ENCODE peak calls at places on chromosomes 7 and 10, in five cellular contexts. One of them, this sample, is unnamed.

GRCh38 chr10:118981946-118982345 is 47.6 kb upstream of the NANOS1 start:
- DNase-seq in uterus: no peak
- DNase-seq in HCT116: no peak
- DNase-seq in adrenal gland: no peak
- DNase-seq in right cardiac atrium: no peak
- DNase-seq in this sample: no peak

GRCh38 chr7:153891990-153892389 is 160.2 kb upstream of the DPP6 start:
- DNase-seq in uterus: no peak
- DNase-seq in HCT116: no peak
- DNase-seq in adrenal gland: no peak
- DNase-seq in right cardiac atrium: no peak
- DNase-seq in this sample: no peak

GRCh38 chr7:157938211-157938610 is 601.4 kb downstream of the DNAJB6 start:
- DNase-seq in uterus: no peak
- DNase-seq in HCT116: no peak
- DNase-seq in adrenal gland: no peak
- DNase-seq in right cardiac atrium: no peak
- DNase-seq in this sample: no peak

GRCh38 chr10:116721991-116722392 is 20.4 kb downstream of the HSPA12A start:
- DNase-seq in uterus: no peak
- DNase-seq in HCT116: no peak
- DNase-seq in adrenal gland: no peak
- DNase-seq in right cardiac atrium: no peak
- DNase-seq in this sample: no peak

GRCh38 chr7:130084037-130084875 is 13.9 kb downstream of the KLHDC10 start:
- DNase-seq in uterus: no peak
- DNase-seq in HCT116: no peak
- DNase-seq in adrenal gland: peak; percentile 69
- DNase-seq in right cardiac atrium: no peak
- DNase-seq in this sample: peak; percentile 6

GRCh38 chr7:77427996-77428603 is 12.0 kb upstream of the GSAP start:
- DNase-seq in uterus: no peak
- DNase-seq in HCT116: no peak
- DNase-seq in adrenal gland: peak; percentile 20
- DNase-seq in right cardiac atrium: no peak
- DNase-seq in this sample: peak; percentile 68

GRCh38 chr7:101586078-101586941 is 42.8 kb downstream of the MYL10 start:
- DNase-seq in uterus: no peak
- DNase-seq in HCT116: no peak
- DNase-seq in adrenal gland: no peak
- DNase-seq in right cardiac atrium: no peak
- DNase-seq in this sample: no peak

GRCh38 chr10:59757966-59758365 is 4.7 kb upstream of the MRLN start:
- DNase-seq in uterus: no peak
- DNase-seq in HCT116: no peak
- DNase-seq in adrenal gland: no peak
- DNase-seq in right cardiac atrium: no peak
- DNase-seq in this sample: no peak

GRCh38 chr10:132306951-132307751 is 599 bp downstream of the STK32C start:
- DNase-seq in uterus: no peak
- DNase-seq in HCT116: no peak
- DNase-seq in adrenal gland: peak; percentile 65
- DNase-seq in right cardiac atrium: peak; percentile 46
- DNase-seq in this sample: no peak

GRCh38 chr7:42843209-42843800 is 68.6 kb downstream of the C7orf25 start:
- DNase-seq in uterus: peak; percentile 45
- DNase-seq in HCT116: peak; percentile 8
- DNase-seq in adrenal gland: peak; percentile 43
- DNase-seq in right cardiac atrium: peak; percentile 25
- DNase-seq in this sample: peak; percentile 39

GRCh38 chr10:119535310-119535709 is 7.2 kb downstream of the RGS10 start:
- DNase-seq in uterus: no peak
- DNase-seq in HCT116: no peak
- DNase-seq in adrenal gland: no peak
- DNase-seq in right cardiac atrium: no peak
- DNase-seq in this sample: no peak

GRCh38 chr10:104334561-104334960 is 3.7 kb downstream of the ITPRIP start:
- DNase-seq in uterus: no peak
- DNase-seq in HCT116: no peak
- DNase-seq in adrenal gland: no peak
- DNase-seq in right cardiac atrium: no peak
- DNase-seq in this sample: no peak

GRCh38 chr7:106284516-106285050 is at the start of gene NAMPT:
- DNase-seq in uterus: peak; percentile 54
- DNase-seq in HCT116: no peak
- DNase-seq in adrenal gland: peak; percentile 63
- DNase-seq in right cardiac atrium: peak; percentile 65
- DNase-seq in this sample: peak; percentile 33

GRCh38 chr7:54546986-54547314 is 4.8 kb downstream of the VSTM2A start:
- DNase-seq in uterus: no peak
- DNase-seq in HCT116: no peak
- DNase-seq in adrenal gland: no peak
- DNase-seq in right cardiac atrium: no peak
- DNase-seq in this sample: no peak

GRCh38 chr7:46007990-46008643 is 87.0 kb upstream of the IGFBP3 start:
- DNase-seq in uterus: peak; percentile 77
- DNase-seq in HCT116: no peak
- DNase-seq in adrenal gland: no peak
- DNase-seq in right cardiac atrium: peak; percentile 39
- DNase-seq in this sample: no peak

GRCh38 chr7:80779456-80779855 is 139.4 kb downstream of the SEMA3C start:
- DNase-seq in uterus: no peak
- DNase-seq in HCT116: no peak
- DNase-seq in adrenal gland: no peak
- DNase-seq in right cardiac atrium: no peak
- DNase-seq in this sample: no peak

GRCh38 chr10:124654686-124655085 is 89.5 kb downstream of the FAM53B start:
- DNase-seq in uterus: no peak
- DNase-seq in HCT116: no peak
- DNase-seq in adrenal gland: no peak
- DNase-seq in right cardiac atrium: peak; percentile 4
- DNase-seq in this sample: no peak

GRCh38 chr7:45663167-45663921 is 89.2 kb downstream of the ADCY1 start:
- DNase-seq in uterus: no peak
- DNase-seq in HCT116: peak; percentile 7
- DNase-seq in adrenal gland: no peak
- DNase-seq in right cardiac atrium: no peak
- DNase-seq in this sample: peak; percentile 7

GRCh38 chr10:75101416-75102251 is 9.8 kb upstream of the SAMD8 start:
- DNase-seq in uterus: no peak
- DNase-seq in HCT116: no peak
- DNase-seq in adrenal gland: no peak
- DNase-seq in right cardiac atrium: no peak
- DNase-seq in this sample: no peak

GRCh38 chr7:40726559-40726958 is 591.8 kb downstream of the SUGCT start:
- DNase-seq in uterus: no peak
- DNase-seq in HCT116: no peak
- DNase-seq in adrenal gland: no peak
- DNase-seq in right cardiac atrium: no peak
- DNase-seq in this sample: no peak

GRCh38 chr10:33937987-33938386 is 603.5 kb upstream of the NRP1 start:
- DNase-seq in uterus: no peak
- DNase-seq in HCT116: no peak
- DNase-seq in adrenal gland: no peak
- DNase-seq in right cardiac atrium: no peak
- DNase-seq in this sample: no peak

GRCh38 chr7:97133166-97133565 is 15.7 kb downstream of the SDHAF3 start:
- DNase-seq in uterus: no peak
- DNase-seq in HCT116: no peak
- DNase-seq in adrenal gland: no peak
- DNase-seq in right cardiac atrium: no peak
- DNase-seq in this sample: no peak

GRCh38 chr7:106772655-106773108 is 92.4 kb upstream of the PIK3CG start:
- DNase-seq in uterus: no peak
- DNase-seq in HCT116: peak; percentile 55
- DNase-seq in adrenal gland: no peak
- DNase-seq in right cardiac atrium: no peak
- DNase-seq in this sample: no peak

GRCh38 chr10:93436577-93436976 is 45.6 kb downstream of the MYOF start:
- DNase-seq in uterus: peak; percentile 81
- DNase-seq in HCT116: no peak
- DNase-seq in adrenal gland: peak; percentile 61
- DNase-seq in right cardiac atrium: peak; percentile 74
- DNase-seq in this sample: peak; percentile 76

GRCh38 chr7:29859491-29860180 is 53.3 kb downstream of the WIPF3 start:
- DNase-seq in uterus: no peak
- DNase-seq in HCT116: no peak
- DNase-seq in adrenal gland: no peak
- DNase-seq in right cardiac atrium: no peak
- DNase-seq in this sample: no peak

GRCh38 chr7:143456992-143457793 is 13.9 kb downstream of the TAS2R60 start:
- DNase-seq in uterus: no peak
- DNase-seq in HCT116: no peak
- DNase-seq in adrenal gland: no peak
- DNase-seq in right cardiac atrium: no peak
- DNase-seq in this sample: no peak

GRCh38 chr7:4742051-4742573 is 33.3 kb upstream of the AP5Z1 start:
- DNase-seq in uterus: no peak
- DNase-seq in HCT116: no peak
- DNase-seq in adrenal gland: no peak
- DNase-seq in right cardiac atrium: no peak
- DNase-seq in this sample: no peak

GRCh38 chr7:104900525-104900924 is 113.5 kb upstream of the KMT2E start:
- DNase-seq in uterus: no peak
- DNase-seq in HCT116: no peak
- DNase-seq in adrenal gland: no peak
- DNase-seq in right cardiac atrium: no peak
- DNase-seq in this sample: no peak

GRCh38 chr10:31646519-31646918 is 282.1 kb downstream of the ARHGAP12 start:
- DNase-seq in uterus: no peak
- DNase-seq in HCT116: no peak
- DNase-seq in adrenal gland: no peak
- DNase-seq in right cardiac atrium: no peak
- DNase-seq in this sample: no peak

GRCh38 chr7:50653997-50654425 is 88.8 kb upstream of the DDC start:
- DNase-seq in uterus: peak; percentile 90
- DNase-seq in HCT116: no peak
- DNase-seq in adrenal gland: no peak
- DNase-seq in right cardiac atrium: peak; percentile 79
- DNase-seq in this sample: no peak

GRCh38 chr10:119608316-119609155 is 11.8 kb upstream of the TIAL1 start:
- DNase-seq in uterus: peak; percentile 37
- DNase-seq in HCT116: peak; percentile 54
- DNase-seq in adrenal gland: peak; percentile 56
- DNase-seq in right cardiac atrium: peak; percentile 21
- DNase-seq in this sample: peak; percentile 24

GRCh38 chr7:23893942-23894890 is 184.2 kb downstream of the STK31 start:
- DNase-seq in uterus: no peak
- DNase-seq in HCT116: no peak
- DNase-seq in adrenal gland: no peak
- DNase-seq in right cardiac atrium: no peak
- DNase-seq in this sample: no peak

GRCh38 chr10:32384185-32384584 is 37.2 kb upstream of the EPC1 start:
- DNase-seq in uterus: no peak
- DNase-seq in HCT116: no peak
- DNase-seq in adrenal gland: no peak
- DNase-seq in right cardiac atrium: no peak
- DNase-seq in this sample: no peak

GRCh38 chr7:131620673-131621609 is 64.5 kb upstream of the PODXL start:
- DNase-seq in uterus: no peak
- DNase-seq in HCT116: no peak
- DNase-seq in adrenal gland: no peak
- DNase-seq in right cardiac atrium: no peak
- DNase-seq in this sample: no peak

GRCh38 chr10:38119038-38119437 is 24.9 kb downstream of the ZNF37A start:
- DNase-seq in uterus: no peak
- DNase-seq in HCT116: no peak
- DNase-seq in adrenal gland: no peak
- DNase-seq in right cardiac atrium: no peak
- DNase-seq in this sample: no peak

GRCh38 chr10:38118072-38118807 is 24.1 kb downstream of the ZNF37A start:
- DNase-seq in uterus: no peak
- DNase-seq in HCT116: peak; percentile 13
- DNase-seq in adrenal gland: no peak
- DNase-seq in right cardiac atrium: no peak
- DNase-seq in this sample: no peak
- H3K9me3 ChIP-seq in uterus: peaks cover 11% of the 10 kb centered on the region
- H3K9me3 ChIP-seq in HCT116: peaks cover 77% of the 10 kb centered on the region
- H3K9me3 ChIP-seq in adrenal gland: peaks cover 82% of the 10 kb centered on the region
- H3K9me3 ChIP-seq in right cardiac atrium: peaks cover 26% of the 10 kb centered on the region
- H3K9me3 ChIP-seq in this sample: peaks cover 84% of the 10 kb centered on the region

GRCh38 chr7:74443591-74444365 is 9.9 kb upstream of the GTF2IRD1 start:
- DNase-seq in uterus: no peak
- DNase-seq in HCT116: no peak
- DNase-seq in adrenal gland: no peak
- DNase-seq in right cardiac atrium: no peak
- DNase-seq in this sample: no peak

GRCh38 chr7:74439546-74439945 is 14.2 kb upstream of the GTF2IRD1 start:
- DNase-seq in uterus: no peak
- DNase-seq in HCT116: no peak
- DNase-seq in adrenal gland: no peak
- DNase-seq in right cardiac atrium: no peak
- DNase-seq in this sample: no peak

GRCh38 chr7:74438327-74438726 is 15.4 kb upstream of the GTF2IRD1 start:
- DNase-seq in uterus: no peak
- DNase-seq in HCT116: no peak
- DNase-seq in adrenal gland: no peak
- DNase-seq in right cardiac atrium: no peak
- DNase-seq in this sample: no peak

GRCh38 chr7:74441801-74442200 is 11.9 kb upstream of the GTF2IRD1 start:
- DNase-seq in uterus: no peak
- DNase-seq in HCT116: no peak
- DNase-seq in adrenal gland: no peak
- DNase-seq in right cardiac atrium: no peak
- DNase-seq in this sample: no peak
- H3K9me3 ChIP-seq in uterus: no peaks in the 10 kb centered on the region
- H3K9me3 ChIP-seq in HCT116: no peaks in the 10 kb centered on the region
- H3K9me3 ChIP-seq in adrenal gland: no peaks in the 10 kb centered on the region
- H3K9me3 ChIP-seq in right cardiac atrium: no peaks in the 10 kb centered on the region
- H3K9me3 ChIP-seq in this sample: peaks cover 3% of the 10 kb centered on the region

GRCh38 chr10:71620642-71621041 is 98.9 kb downstream of the C10orf105 start:
- DNase-seq in uterus: no peak
- DNase-seq in HCT116: no peak
- DNase-seq in adrenal gland: no peak
- DNase-seq in right cardiac atrium: no peak
- DNase-seq in this sample: no peak

GRCh38 chr10:71616817-71617654 is 102.5 kb downstream of the C10orf105 start:
- DNase-seq in uterus: no peak
- DNase-seq in HCT116: no peak
- DNase-seq in adrenal gland: no peak
- DNase-seq in right cardiac atrium: no peak
- DNase-seq in this sample: no peak

GRCh38 chr10:71621263-71621751 is 98.3 kb downstream of the C10orf105 start:
- DNase-seq in uterus: peak; percentile 69
- DNase-seq in HCT116: no peak
- DNase-seq in adrenal gland: no peak
- DNase-seq in right cardiac atrium: peak; percentile 58
- DNase-seq in this sample: no peak

GRCh38 chr10:71618176-71618575 is 101.4 kb downstream of the C10orf105 start:
- DNase-seq in uterus: no peak
- DNase-seq in HCT116: no peak
- DNase-seq in adrenal gland: no peak
- DNase-seq in right cardiac atrium: no peak
- DNase-seq in this sample: no peak

GRCh38 chr10:71618598-71618997 is 101.0 kb downstream of the C10orf105 start:
- DNase-seq in uterus: no peak
- DNase-seq in HCT116: no peak
- DNase-seq in adrenal gland: no peak
- DNase-seq in right cardiac atrium: no peak
- DNase-seq in this sample: no peak
- H3K9me3 ChIP-seq in uterus: no peaks in the 10 kb centered on the region
- H3K9me3 ChIP-seq in HCT116: no peaks in the 10 kb centered on the region
- H3K9me3 ChIP-seq in adrenal gland: no peaks in the 10 kb centered on the region
- H3K9me3 ChIP-seq in right cardiac atrium: no peaks in the 10 kb centered on the region
- H3K9me3 ChIP-seq in this sample: no peaks in the 10 kb centered on the region

GRCh38 chr7:135285547-135285946 is 51.9 kb downstream of the STRA8 start:
- DNase-seq in uterus: no peak
- DNase-seq in HCT116: no peak
- DNase-seq in adrenal gland: no peak
- DNase-seq in right cardiac atrium: no peak
- DNase-seq in this sample: no peak
- H3K9me3 ChIP-seq in uterus: no peaks in the 10 kb centered on the region
- H3K9me3 ChIP-seq in HCT116: no peaks in the 10 kb centered on the region
- H3K9me3 ChIP-seq in adrenal gland: no peaks in the 10 kb centered on the region
- H3K9me3 ChIP-seq in right cardiac atrium: no peaks in the 10 kb centered on the region
- H3K9me3 ChIP-seq in this sample: no peaks in the 10 kb centered on the region